ENCODE peak calls at places on chromosomes 2 and 18, in five cellular contexts. K is HFF-Myc, U is heart right ventricle, G is left ventricle myocardium inferior, A is coronary artery. O is an unnamed sample.

GRCh38 chr18:24633121-24633520 is 172.7 kb downstream of the HRH4 start:
- DNase-seq in K (no peak), G (no peak), A (no peak), U (no peak), O (no peak)

GRCh38 chr2:85754313-85755095 is 713 bp downstream of the ATOH8 start:
- DNase-seq in U (peak; percentile 45), G (peak; percentile 29), A (no peak), K (no peak), O (peak; percentile 61)

GRCh38 chr2:241268306-241268705 is 47.2 kb downstream of the HDLBP start:
- DNase-seq in A (no peak), G (no peak), U (no peak), K (no peak), O (no peak)

GRCh38 chr2:143885461-143885860 is 634.5 kb downstream of the ZEB2 start:
- DNase-seq in G (no peak), K (no peak), A (no peak), U (no peak), O (no peak)

GRCh38 chr2:101657787-101658186 is 39.7 kb upstream of the MAP4K4 start:
- DNase-seq in U (no peak), A (no peak), K (no peak), G (no peak), O (no peak)

GRCh38 chr2:223414646-223415045 is 187.5 kb downstream of the SCG2 start:
- DNase-seq in U (peak; percentile 32), G (peak; percentile 39), K (peak; percentile 5), A (peak; percentile 80), O (no peak)

GRCh38 chr2:236177604-236177966 is 9.4 kb upstream of the GBX2 start:
- DNase-seq in A (peak; percentile 67), G (peak; percentile 39), K (no peak), U (peak; percentile 58), O (peak; percentile 66)

GRCh38 chr2:31324000-31324633 is 90.2 kb downstream of the EHD3 start:
- DNase-seq in A (no peak), U (no peak), K (no peak), G (no peak), O (peak; percentile 64)

GRCh38 chr18:55858661-55859111 is 270.7 kb upstream of the TCF4 start:
- DNase-seq in G (no peak), U (no peak), K (no peak), A (no peak), O (no peak)

GRCh38 chr2:217797170-217797569 is 205.6 kb downstream of the TNS1 start:
- DNase-seq in U (no peak), G (peak; percentile 26), A (peak; percentile 78), K (no peak), O (no peak)

GRCh38 chr18:49464718-49465598 is 4.5 kb upstream of the DYM start:
- DNase-seq in U (no peak), A (no peak), G (no peak), K (no peak), O (no peak)

GRCh38 chr2:230097841-230098240 is 29.1 kb upstream of the SLC16A14 start:
- DNase-seq in G (no peak), U (no peak), K (no peak), A (no peak), O (no peak)

GRCh38 chr2:234198976-234199375 is 148.5 kb downstream of the SPP2 start:
- DNase-seq in A (no peak), K (no peak), U (no peak), G (no peak), O (no peak)

GRCh38 chr2:102703748-102704147 is 58.1 kb upstream of the TMEM182 start:
- DNase-seq in A (no peak), G (no peak), K (no peak), U (no peak), O (peak; percentile 41)

GRCh38 chr2:67650292-67651133 is 253.4 kb downstream of the ETAA1 start:
- DNase-seq in K (peak; percentile 81), U (peak; percentile 75), A (peak; percentile 92), G (peak; percentile 82), O (peak; percentile 13)

GRCh38 chr2:47019532-47019931 is 103.9 kb upstream of the MCFD2 start:
- DNase-seq in A (no peak), G (no peak), U (no peak), K (no peak), O (no peak)

GRCh38 chr2:72996152-72996502 is 75.4 kb downstream of the SFXN5 start:
- DNase-seq in G (no peak), A (no peak), U (no peak), K (no peak), O (no peak)

GRCh38 chr18:59516356-59517155 is 157.5 kb upstream of the LMAN1 start:
- DNase-seq in G (peak; percentile 40), K (no peak), A (no peak), U (no peak), O (no peak)

GRCh38 chr18:59272971-59273935 is at the start of gene RAX:
- DNase-seq in A (no peak), K (no peak), U (no peak), G (no peak), O (peak; percentile 81)

GRCh38 chr2:66578853-66579158 is 143.9 kb downstream of the MEIS1 start:
- DNase-seq in K (no peak), U (no peak), G (no peak), A (no peak), O (no peak)

GRCh38 chr2:97654791-97655190 is 8.9 kb downstream of the COX5B start:
- DNase-seq in K (no peak), U (no peak), A (peak; percentile 66), G (no peak), O (no peak)

GRCh38 chr2:240149943-240150784 is 9.7 kb upstream of the OTOS start:
- DNase-seq in U (no peak), K (no peak), A (no peak), G (no peak), O (peak; percentile 84)

GRCh38 chr2:207163815-207164747 is 1.7 kb downstream of the KLF7 start:
- DNase-seq in A (peak; percentile 87), K (no peak), G (peak; percentile 72), U (peak; percentile 61), O (no peak)

DNA sequence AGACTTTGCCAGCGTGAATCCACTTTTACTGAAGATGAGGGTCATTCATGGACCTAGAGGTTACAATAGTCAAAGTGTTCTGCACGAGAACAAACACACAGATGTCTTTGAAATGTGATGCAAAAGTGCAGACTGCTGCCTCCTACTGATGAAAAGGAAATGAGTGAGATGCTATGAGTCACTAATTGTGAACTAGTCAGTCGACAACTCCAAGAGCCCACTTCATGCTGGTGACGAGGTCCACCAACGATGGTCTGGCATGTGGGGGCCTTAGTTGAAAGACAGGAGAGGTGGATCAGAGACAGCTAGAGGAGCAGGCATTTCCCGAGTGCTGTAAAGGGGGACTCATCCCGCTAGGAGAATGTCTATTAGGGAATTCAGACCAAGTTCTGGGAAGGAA is 17.1 kb upstream of the ZNF236 start:
- DNase-seq in G (no peak), K (no peak), U (no peak), A (no peak), O (no peak)
- TF ChIP-seq CTCF in G (no peak), K (no peak), U (no peak), A (no peak), O (no peak)

DNA sequence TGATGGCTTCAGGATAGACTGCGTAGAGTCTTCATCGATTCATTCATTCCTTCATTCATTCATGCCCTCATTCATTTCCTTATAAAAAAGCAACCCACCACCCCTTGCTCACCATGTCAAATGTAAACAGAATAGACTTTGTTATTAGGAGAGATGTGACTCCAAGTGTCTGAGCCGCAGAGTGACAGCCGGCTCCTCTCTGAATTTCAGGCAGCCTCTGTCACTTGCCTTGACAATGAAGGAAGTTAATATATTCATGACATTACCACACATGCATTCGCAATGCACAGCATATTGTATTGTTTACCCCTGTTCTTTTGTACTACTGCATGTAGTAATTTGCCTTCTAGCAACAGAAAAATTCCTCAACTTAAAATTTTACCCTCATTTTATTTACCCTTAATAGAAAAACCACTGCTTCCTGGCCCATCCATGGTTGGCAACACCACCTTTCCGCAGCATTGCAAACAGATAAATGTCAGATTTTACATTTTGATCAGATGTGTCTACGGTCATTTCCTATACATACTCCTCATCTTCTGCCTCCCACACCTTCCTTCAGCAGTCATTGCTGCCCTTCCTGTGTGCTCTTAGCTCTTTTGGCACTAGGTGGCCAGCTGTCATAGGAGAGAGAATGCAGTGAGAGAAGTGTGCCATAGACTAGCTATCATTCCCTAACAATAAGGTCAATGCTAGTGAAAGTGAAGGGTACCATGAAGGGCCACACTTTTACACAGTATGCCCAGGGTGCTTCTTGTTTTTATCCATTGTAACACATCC is 1090.8 kb downstream of the BCL11A start:
- DNase-seq in G (no peak), A (no peak), K (no peak), U (no peak), O (no peak)
- TF ChIP-seq CTCF in G (peak; percentile 32), A (no peak), K (no peak), U (no peak), O (no peak)

DNA sequence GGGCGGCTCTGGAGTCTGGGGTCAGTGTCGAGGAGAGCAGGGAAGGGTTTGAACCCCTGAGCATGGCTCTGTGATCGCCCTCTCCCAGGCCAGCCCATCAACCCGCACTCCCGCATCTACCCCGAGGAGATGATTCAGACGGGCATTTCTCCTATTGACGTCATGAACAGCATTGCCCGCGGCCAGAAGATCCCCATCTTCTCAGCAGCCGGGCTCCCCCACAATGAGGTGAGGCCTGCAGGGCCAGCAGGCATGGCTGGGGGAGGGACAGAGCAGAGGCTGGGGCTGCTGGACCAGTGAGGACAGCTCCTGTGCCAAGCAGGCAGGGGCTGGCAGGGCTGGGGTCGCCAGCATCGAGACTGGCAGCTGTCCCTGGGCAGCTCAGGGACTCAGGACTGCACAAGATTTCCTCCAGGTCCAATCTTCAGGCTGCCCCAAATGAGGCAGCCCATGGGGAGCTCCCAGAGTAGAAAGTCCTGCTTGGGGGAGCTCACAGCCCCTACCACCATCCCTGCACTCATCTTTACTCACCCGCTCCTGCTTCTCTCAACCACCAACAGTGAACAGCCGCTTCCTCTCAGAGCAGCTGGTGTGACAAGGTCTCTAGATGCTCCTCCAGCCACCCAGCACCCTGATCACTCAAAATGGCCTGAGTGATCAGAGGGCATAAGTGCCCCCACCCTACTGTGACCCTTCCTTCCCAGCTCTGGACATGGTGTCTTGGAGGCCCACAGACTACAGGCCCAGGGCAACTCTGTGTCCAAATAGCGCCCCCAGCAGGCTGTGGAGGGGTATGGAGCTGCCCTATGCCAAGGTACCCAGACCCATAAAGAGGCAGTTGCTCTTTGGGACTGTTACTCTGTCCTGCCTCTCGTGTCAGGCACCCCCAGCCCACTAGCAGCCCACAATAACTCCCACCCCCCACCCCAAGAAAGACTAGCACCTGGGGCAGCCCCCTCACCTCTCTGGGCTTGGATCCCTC is 18.3 kb upstream of the ANKRD53 start:
- DNase-seq in K (no peak), A (peak; percentile 56), G (no peak), U (no peak), O (no peak)
- TF ChIP-seq CTCF in K (peak; percentile 14), A (no peak), G (no peak), U (peak; percentile 8), O (no peak)

DNA sequence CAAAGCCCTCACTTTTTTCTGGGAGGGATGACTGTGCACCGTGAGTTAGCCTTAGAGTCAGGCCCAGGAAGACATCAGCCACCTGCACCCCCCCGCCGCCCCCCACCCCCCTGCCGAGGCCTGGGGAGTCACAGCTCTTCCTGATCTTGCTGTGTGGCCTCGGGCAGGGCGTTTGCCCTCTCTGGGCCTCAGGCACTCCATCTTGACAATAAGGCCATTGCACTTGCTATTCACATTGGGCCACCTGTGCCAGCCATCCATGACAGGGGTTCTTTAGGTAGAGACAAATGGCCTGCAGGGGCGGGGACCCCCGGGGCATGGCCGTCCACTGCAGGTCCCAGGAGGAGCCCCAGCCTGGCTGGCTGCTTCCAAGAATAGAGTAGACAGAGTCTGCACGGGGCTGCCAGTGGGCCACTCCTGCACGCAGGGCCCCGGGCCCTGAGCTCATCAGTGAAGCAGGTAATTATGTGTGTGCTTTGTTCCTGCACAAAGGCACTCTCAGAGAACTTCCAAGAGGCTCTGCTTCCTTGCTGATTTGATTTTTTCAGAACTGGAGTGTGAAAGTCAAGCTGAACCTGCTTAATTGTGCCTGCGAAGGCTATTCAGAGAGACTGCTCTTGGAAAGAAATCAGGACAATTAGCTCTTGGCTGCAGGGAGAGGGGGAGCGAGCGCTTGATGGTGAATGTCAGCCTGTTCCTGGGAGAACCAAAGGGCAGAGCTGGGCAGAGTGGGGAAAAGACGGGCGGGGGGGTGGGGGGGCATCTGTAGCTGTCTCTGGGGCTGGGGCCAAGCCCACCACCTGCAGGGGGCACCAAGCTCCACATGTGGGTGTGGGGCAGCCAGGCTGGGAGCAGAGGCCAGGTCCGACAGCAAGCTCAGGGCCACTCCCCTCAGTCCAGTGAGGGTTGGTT is 40.3 kb downstream of the RRM2 start:
- DNase-seq in U (no peak), K (no peak), G (no peak), A (no peak), O (no peak)
- TF ChIP-seq CTCF in U (peak; percentile 22), K (peak; percentile 4), G (peak; percentile 40), A (no peak), O (peak; percentile 30)

O was measured in GM13977.